ENCODE peak calls at places on chromosomes 13 and 19, in six cellular contexts. I, S, Q, A, E and Y are unnamed samples.

GRCh38 chr19:38650180-38650775 is 2.8 kb downstream of the ACTN4 start:
- DNase-seq in I (no peak), S (no peak), Q (no peak), A (no peak), E (no peak), Y (no peak)

GRCh38 chr19:35206379-35206778 is 22.2 kb downstream of the FAM187B start:
- DNase-seq in I (no peak), S (no peak), Q (no peak), A (no peak), E (no peak), Y (no peak)

GRCh38 chr19:14116918-14117578 is 514 bp downstream of the PRKACA start:
- DNase-seq in I (peak), S (no peak), Q (peak), A (peak), E (no peak), Y (no peak)

GRCh38 chr13:51717786-51718398 is 86.1 kb downstream of the DHRS12 start:
- DNase-seq in I (no peak), S (no peak), Q (no peak), A (no peak), E (no peak), Y (no peak)

GRCh38 chr19:31532034-31532433 is 182.8 kb upstream of the TSHZ3 start:
- DNase-seq in I (no peak), S (no peak), Q (no peak), A (no peak), E (no peak), Y (no peak)

GRCh38 chr19:49790866-49791265 is 22.2 kb downstream of the FUZ start:
- DNase-seq in I (peak), S (no peak), Q (no peak), A (no peak), E (no peak), Y (no peak)

GRCh38 chr19:56170261-56170660 is 5.5 kb upstream of the GALP start:
- DNase-seq in I (no peak), S (no peak), Q (peak), A (no peak), E (no peak), Y (no peak)

GRCh38 chr13:29859971-29860370 is 9.6 kb upstream of the UBL3 start:
- DNase-seq in I (no peak), S (no peak), Q (no peak), A (no peak), E (no peak), Y (peak)

GRCh38 chr19:35295792-35296462 is 4.0 kb downstream of the MAG start:
- DNase-seq in I (no peak), S (peak), Q (no peak), A (no peak), E (no peak), Y (no peak)

GRCh38 chr19:53808710-53809125 is 15.4 kb downstream of the NLRP12 start:
- DNase-seq in I (no peak), S (peak), Q (no peak), A (no peak), E (no peak), Y (no peak)

GRCh38 chr13:89920461-89920860 is 1427.0 kb upstream of the MIR17HG start:
- DNase-seq in I (no peak), S (no peak), Q (no peak), A (no peak), E (no peak), Y (no peak)

GRCh38 chr19:33311326-33311682 is 9.0 kb upstream of the CEBPA start:
- DNase-seq in I (no peak), S (no peak), Q (peak), A (no peak), E (no peak), Y (no peak)
- TF ChIP-seq CTCF in I (no peak), S (peak), Q (peak), A (no peak), E (no peak), Y (peak)

GRCh38 chr19:4830768-4831265 is 695 bp downstream of the TICAM1 start:
- DNase-seq in I (no peak), S (no peak), Q (no peak), A (no peak), E (no peak), Y (no peak)

GRCh38 chr19:4831351-4832340 is at the start of gene TICAM1:
- DNase-seq in I (peak), S (no peak), Q (peak), A (peak), E (no peak), Y (peak)

GRCh38 chr19:4832776-4833175 is 1.3 kb upstream of the TICAM1 start:
- DNase-seq in I (no peak), S (no peak), Q (no peak), A (no peak), E (no peak), Y (no peak)

GRCh38 chr19:4830332-4830731 is 1.2 kb downstream of the TICAM1 start:
- DNase-seq in I (no peak), S (no peak), Q (no peak), A (no peak), E (no peak), Y (no peak)

DNA sequence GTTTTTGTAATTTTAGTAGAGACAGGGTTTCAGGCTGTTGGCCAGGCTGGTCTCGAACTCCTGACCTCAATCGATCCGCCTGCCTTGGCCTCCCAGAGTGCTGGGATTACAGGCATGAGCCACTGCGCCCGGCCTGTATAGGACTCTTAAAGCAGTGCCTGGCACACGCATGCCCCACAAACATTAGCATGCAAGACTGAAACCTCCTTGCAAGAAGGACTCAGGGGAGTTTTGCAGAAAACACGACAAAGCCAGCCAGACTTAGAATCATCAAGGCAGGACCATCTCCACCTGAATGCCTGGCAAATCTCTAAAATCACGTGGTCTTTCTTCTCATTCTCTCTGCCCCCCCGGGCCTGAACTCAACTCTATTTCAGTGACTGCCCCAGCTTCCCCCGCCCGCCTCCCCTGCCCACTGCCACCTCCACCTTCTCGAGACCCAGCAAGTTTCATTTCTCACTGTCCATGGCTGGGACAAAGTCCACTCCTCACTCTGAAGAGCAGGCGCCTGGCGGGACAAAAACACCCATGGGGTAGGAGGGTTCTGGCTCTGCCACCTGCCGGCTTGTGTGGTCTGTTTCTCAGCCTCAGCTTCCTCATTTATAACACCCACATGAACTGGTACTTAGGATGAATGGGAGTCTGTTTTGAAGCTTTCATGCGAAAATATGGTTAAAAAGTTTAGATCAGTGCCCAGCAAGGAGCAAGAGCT is 2.4 kb downstream of the TICAM1 start:
- DNase-seq in I (no peak), S (no peak), Q (no peak), A (no peak), E (no peak), Y (no peak)
- TF ChIP-seq CTCF in I (no peak), S (no peak), Q (no peak), A (no peak), E (no peak), Y (peak)

GRCh38 chr19:11964858-11965645 is at the start of gene ZNF763:
- DNase-seq in I (peak), S (peak), Q (peak), A (peak), E (no peak), Y (peak)
- TF ChIP-seq CTCF in I (peak), S (no peak), Q (no peak), A (no peak), E (no peak), Y (no peak)

GRCh38 chr13:84985860-84986259 is 813.4 kb downstream of the SLITRK6 start:
- DNase-seq in I (no peak), S (no peak), Q (no peak), A (no peak), E (no peak), Y (no peak)
- TF ChIP-seq CTCF in I (no peak), S (no peak), Q (no peak), A (no peak), E (no peak), Y (no peak)

DNA sequence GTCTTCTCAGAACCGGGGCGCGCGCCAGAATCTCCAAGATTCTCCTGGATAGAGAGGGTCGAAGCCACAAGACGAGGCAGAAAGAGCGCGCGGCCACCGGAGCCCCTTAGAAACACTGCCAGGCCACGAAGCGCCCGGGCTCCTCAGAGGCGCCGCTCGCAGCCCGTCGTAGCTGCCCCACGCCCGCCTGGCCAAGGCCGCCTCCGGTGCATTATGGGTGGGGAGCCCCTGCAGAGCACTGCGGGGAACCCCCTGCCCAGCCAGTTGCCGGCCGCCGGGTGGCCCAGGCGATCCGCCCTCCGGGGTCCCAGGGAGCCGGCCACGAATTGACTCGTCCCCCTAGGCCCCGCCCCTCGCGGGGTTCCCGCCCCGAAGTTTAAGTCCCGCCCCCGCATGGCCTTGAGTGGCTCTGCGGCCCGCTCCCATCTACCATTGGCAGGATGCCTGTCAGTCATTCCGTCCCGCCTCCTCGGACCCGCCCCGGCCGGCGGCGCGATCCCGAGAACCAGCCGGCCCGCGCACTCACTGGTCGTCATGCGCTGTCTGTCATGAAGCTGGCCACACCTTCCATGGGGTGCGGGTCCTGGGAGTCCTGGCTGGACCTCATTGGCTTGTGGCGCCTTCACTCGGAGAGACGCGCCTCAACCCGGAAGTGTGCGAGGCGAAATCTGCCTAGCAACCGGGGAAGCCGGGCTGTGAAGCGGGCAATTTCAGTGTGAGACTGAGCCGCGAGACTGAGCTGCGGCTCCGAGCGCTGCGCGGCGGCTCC is 20.2 kb upstream of the GATAD2A start:
- DNase-seq in I (peak), S (peak), Q (peak), A (peak), E (peak), Y (peak)
- TF ChIP-seq CTCF in I (peak), S (no peak), Q (peak), A (no peak), E (peak), Y (no peak)

GRCh38 chr13:100694722-100695644 is 20.4 kb upstream of the TMTC4 start:
- DNase-seq in I (no peak), S (peak), Q (no peak), A (no peak), E (no peak), Y (no peak)
- TF ChIP-seq CTCF in I (no peak), S (peak), Q (peak), A (no peak), E (peak), Y (no peak)

GRCh38 chr13:67076378-67076777 is 153.8 kb downstream of the PCDH9 start:
- DNase-seq in I (no peak), S (no peak), Q (no peak), A (no peak), E (no peak), Y (no peak)

GRCh38 chr13:67077132-67077531 is 153.0 kb downstream of the PCDH9 start:
- DNase-seq in I (no peak), S (no peak), Q (no peak), A (no peak), E (no peak), Y (no peak)

GRCh38 chr13:67078062-67078461 is 152.1 kb downstream of the PCDH9 start:
- DNase-seq in I (no peak), S (no peak), Q (no peak), A (no peak), E (no peak), Y (no peak)

GRCh38 chr13:67071918-67072598 is 158.1 kb downstream of the PCDH9 start:
- DNase-seq in I (no peak), S (no peak), Q (no peak), A (no peak), E (no peak), Y (no peak)

DNA sequence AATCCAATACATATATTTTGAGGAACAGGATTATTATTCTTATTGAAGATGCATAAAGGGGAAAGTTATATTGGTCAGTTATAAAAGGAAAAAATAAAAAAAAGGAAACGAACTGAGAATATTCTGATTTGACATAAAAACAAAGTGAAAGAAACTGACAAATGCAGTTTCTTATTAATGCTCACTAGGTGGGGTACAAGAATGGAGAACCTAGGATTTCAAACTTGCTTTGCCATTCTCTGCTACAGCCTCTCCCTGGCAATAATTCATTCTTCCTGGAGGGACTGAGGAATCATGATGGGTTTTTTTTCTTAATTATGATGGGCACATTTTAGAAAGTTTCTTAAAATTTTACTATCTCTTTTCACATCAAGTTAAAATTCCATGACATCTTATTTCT is 154.9 kb downstream of the PCDH9 start:
- DNase-seq in I (no peak), S (no peak), Q (no peak), A (no peak), E (no peak), Y (no peak)
- TF ChIP-seq CTCF in I (no peak), S (peak), Q (no peak), A (no peak), E (no peak), Y (no peak)

GRCh38 chr13:102962430-102962829 is 103.8 kb downstream of the SLC10A2 start:
- DNase-seq in I (no peak), S (no peak), Q (no peak), A (no peak), E (no peak), Y (no peak)

GRCh38 chr13:102965802-102966201 is 100.4 kb downstream of the SLC10A2 start:
- DNase-seq in I (no peak), S (no peak), Q (no peak), A (no peak), E (no peak), Y (no peak)

DNA sequence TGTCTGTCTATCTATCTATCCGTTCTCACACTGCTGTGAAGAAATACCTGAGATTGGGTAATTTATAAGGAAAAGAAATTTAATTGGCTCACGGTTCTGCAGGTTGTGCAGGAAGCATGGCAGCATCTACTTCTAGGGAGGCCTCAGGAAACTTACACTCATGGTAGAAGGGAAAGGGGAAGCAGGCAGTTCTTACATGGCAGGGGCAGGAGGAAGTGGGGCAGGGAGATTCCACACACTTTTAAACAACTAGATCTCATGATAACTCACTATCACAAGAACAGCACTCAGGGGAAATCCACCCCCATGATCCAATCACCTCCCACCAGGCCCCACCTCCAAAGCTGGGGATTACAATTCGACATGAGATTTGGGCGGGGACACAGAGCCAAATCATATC is 105.3 kb downstream of the SLC10A2 start:
- DNase-seq in I (no peak), S (no peak), Q (no peak), A (no peak), E (no peak), Y (no peak)
- TF ChIP-seq CTCF in I (no peak), S (no peak), Q (no peak), A (no peak), E (no peak), Y (no peak)

GRCh38 chr13:98203641-98204326 is 26.7 kb upstream of the RNF113B start:
- DNase-seq in I (no peak), S (no peak), Q (no peak), A (no peak), E (no peak), Y (no peak)
- TF ChIP-seq CTCF in I (no peak), S (no peak), Q (no peak), A (no peak), E (no peak), Y (no peak)